ENCODE peak calls at places on chromosomes 2 and 18, in eight cellular contexts. One of them, this sample, is unnamed.

GRCh38 chr2:100509066-100509465 is 38.8 kb downstream of the NMS start:
- DNase-seq in PC-9: no peak
- DNase-seq in AML-193: no peak
- DNase-seq in T-helper 2 cell: no peak
- DNase-seq in NCI-H1930: no peak
- DNase-seq in stimulated activated CD4-positive, alpha-beta T cell treated with anti-CD3 and anti-CD28 coated beads, Interleukin-15, amount 100 ng/mL, for 24 hours: no peak
- DNase-seq in A172: no peak
- DNase-seq in kidney tubule cell: no peak
- DNase-seq in this sample: no peak

GRCh38 chr2:37472959-37473358 is 128.5 kb downstream of the QPCT start:
- DNase-seq in AML-193: no peak
- DNase-seq in PC-9: peak
- DNase-seq in kidney tubule cell: peak
- DNase-seq in stimulated activated CD4-positive, alpha-beta T cell treated with anti-CD3 and anti-CD28 coated beads, Interleukin-15, amount 100 ng/mL, for 24 hours: no peak
- DNase-seq in T-helper 2 cell: no peak
- DNase-seq in NCI-H1930: no peak
- DNase-seq in A172: peak
- DNase-seq in this sample: peak

GRCh38 chr2:133919285-133919684 is 334.6 kb upstream of the MGAT5 start:
- DNase-seq in PC-9: no peak
- DNase-seq in T-helper 2 cell: no peak
- DNase-seq in stimulated activated CD4-positive, alpha-beta T cell treated with anti-CD3 and anti-CD28 coated beads, Interleukin-15, amount 100 ng/mL, for 24 hours: no peak
- DNase-seq in kidney tubule cell: no peak
- DNase-seq in AML-193: no peak
- DNase-seq in A172: no peak
- DNase-seq in NCI-H1930: no peak
- DNase-seq in this sample: no peak

GRCh38 chr2:99066602-99067001 is 74.9 kb upstream of the C2orf15 start:
- DNase-seq in PC-9: peak
- DNase-seq in NCI-H1930: no peak
- DNase-seq in kidney tubule cell: peak
- DNase-seq in T-helper 2 cell: peak
- DNase-seq in A172: peak
- DNase-seq in AML-193: peak
- DNase-seq in stimulated activated CD4-positive, alpha-beta T cell treated with anti-CD3 and anti-CD28 coated beads, Interleukin-15, amount 100 ng/mL, for 24 hours: peak
- DNase-seq in this sample: peak

GRCh38 chr2:46495347-46496030 is 16.1 kb downstream of the TMEM247 start:
- DNase-seq in A172: no peak
- DNase-seq in NCI-H1930: no peak
- DNase-seq in kidney tubule cell: peak
- DNase-seq in stimulated activated CD4-positive, alpha-beta T cell treated with anti-CD3 and anti-CD28 coated beads, Interleukin-15, amount 100 ng/mL, for 24 hours: no peak
- DNase-seq in AML-193: no peak
- DNase-seq in T-helper 2 cell: no peak
- DNase-seq in PC-9: no peak
- DNase-seq in this sample: peak

GRCh38 chr2:114201781-114202180 is 240.7 kb upstream of the DPP10 start:
- DNase-seq in stimulated activated CD4-positive, alpha-beta T cell treated with anti-CD3 and anti-CD28 coated beads, Interleukin-15, amount 100 ng/mL, for 24 hours: no peak
- DNase-seq in T-helper 2 cell: no peak
- DNase-seq in A172: no peak
- DNase-seq in kidney tubule cell: no peak
- DNase-seq in PC-9: no peak
- DNase-seq in NCI-H1930: no peak
- DNase-seq in AML-193: no peak
- DNase-seq in this sample: no peak

GRCh38 chr2:142716463-142717242 is 160.8 kb upstream of the KYNU start:
- DNase-seq in kidney tubule cell: peak
- DNase-seq in T-helper 2 cell: no peak
- DNase-seq in PC-9: no peak
- DNase-seq in NCI-H1930: no peak
- DNase-seq in AML-193: no peak
- DNase-seq in A172: peak
- DNase-seq in stimulated activated CD4-positive, alpha-beta T cell treated with anti-CD3 and anti-CD28 coated beads, Interleukin-15, amount 100 ng/mL, for 24 hours: no peak
- DNase-seq in this sample: peak

GRCh38 chr18:77811510-77811909 is 561.9 kb downstream of the GALR1 start:
- DNase-seq in T-helper 2 cell: no peak
- DNase-seq in A172: no peak
- DNase-seq in NCI-H1930: no peak
- DNase-seq in stimulated activated CD4-positive, alpha-beta T cell treated with anti-CD3 and anti-CD28 coated beads, Interleukin-15, amount 100 ng/mL, for 24 hours: no peak
- DNase-seq in PC-9: no peak
- DNase-seq in kidney tubule cell: peak
- DNase-seq in AML-193: no peak
- DNase-seq in this sample: no peak

GRCh38 chr2:112644155-112644932 is 1.4 kb upstream of the SLC20A1 start:
- DNase-seq in NCI-H1930: no peak
- DNase-seq in stimulated activated CD4-positive, alpha-beta T cell treated with anti-CD3 and anti-CD28 coated beads, Interleukin-15, amount 100 ng/mL, for 24 hours: no peak
- DNase-seq in kidney tubule cell: peak
- DNase-seq in A172: peak
- DNase-seq in PC-9: peak
- DNase-seq in T-helper 2 cell: no peak
- DNase-seq in AML-193: no peak
- DNase-seq in this sample: no peak

GRCh38 chr2:222819722-222820333 is 41.0 kb upstream of the ACSL3 start:
- DNase-seq in stimulated activated CD4-positive, alpha-beta T cell treated with anti-CD3 and anti-CD28 coated beads, Interleukin-15, amount 100 ng/mL, for 24 hours: no peak
- DNase-seq in kidney tubule cell: peak
- DNase-seq in A172: no peak
- DNase-seq in T-helper 2 cell: peak
- DNase-seq in NCI-H1930: no peak
- DNase-seq in AML-193: no peak
- DNase-seq in PC-9: peak
- DNase-seq in this sample: peak

GRCh38 chr18:39198376-39198775 is 1632.8 kb upstream of the CELF4 start:
- DNase-seq in kidney tubule cell: peak
- DNase-seq in stimulated activated CD4-positive, alpha-beta T cell treated with anti-CD3 and anti-CD28 coated beads, Interleukin-15, amount 100 ng/mL, for 24 hours: no peak
- DNase-seq in A172: peak
- DNase-seq in NCI-H1930: no peak
- DNase-seq in T-helper 2 cell: no peak
- DNase-seq in AML-193: no peak
- DNase-seq in PC-9: no peak
- DNase-seq in this sample: peak

GRCh38 chr2:199627417-199627816 is 169.7 kb upstream of the SATB2 start:
- DNase-seq in kidney tubule cell: no peak
- DNase-seq in PC-9: no peak
- DNase-seq in A172: no peak
- DNase-seq in AML-193: no peak
- DNase-seq in NCI-H1930: no peak
- DNase-seq in stimulated activated CD4-positive, alpha-beta T cell treated with anti-CD3 and anti-CD28 coated beads, Interleukin-15, amount 100 ng/mL, for 24 hours: no peak
- DNase-seq in T-helper 2 cell: no peak
- DNase-seq in this sample: no peak

GRCh38 chr2:67234443-67234842 is 162.7 kb upstream of the ETAA1 start:
- DNase-seq in NCI-H1930: no peak
- DNase-seq in stimulated activated CD4-positive, alpha-beta T cell treated with anti-CD3 and anti-CD28 coated beads, Interleukin-15, amount 100 ng/mL, for 24 hours: no peak
- DNase-seq in A172: peak
- DNase-seq in PC-9: no peak
- DNase-seq in T-helper 2 cell: no peak
- DNase-seq in kidney tubule cell: peak
- DNase-seq in AML-193: no peak
- DNase-seq in this sample: peak

GRCh38 chr2:230885467-230886130 is 20.9 kb downstream of the ITM2C start:
- DNase-seq in PC-9: no peak
- DNase-seq in A172: peak
- DNase-seq in stimulated activated CD4-positive, alpha-beta T cell treated with anti-CD3 and anti-CD28 coated beads, Interleukin-15, amount 100 ng/mL, for 24 hours: no peak
- DNase-seq in AML-193: no peak
- DNase-seq in T-helper 2 cell: peak
- DNase-seq in kidney tubule cell: no peak
- DNase-seq in NCI-H1930: no peak
- DNase-seq in this sample: peak

GRCh38 chr2:47221956-47222355 is 66.8 kb upstream of the STPG4 start:
- DNase-seq in A172: no peak
- DNase-seq in kidney tubule cell: peak
- DNase-seq in T-helper 2 cell: no peak
- DNase-seq in stimulated activated CD4-positive, alpha-beta T cell treated with anti-CD3 and anti-CD28 coated beads, Interleukin-15, amount 100 ng/mL, for 24 hours: no peak
- DNase-seq in AML-193: no peak
- DNase-seq in NCI-H1930: no peak
- DNase-seq in PC-9: no peak
- DNase-seq in this sample: peak

GRCh38 chr2:220270506-220271070 is 643.2 kb downstream of the SLC4A3 start:
- DNase-seq in NCI-H1930: no peak
- DNase-seq in PC-9: no peak
- DNase-seq in T-helper 2 cell: no peak
- DNase-seq in stimulated activated CD4-positive, alpha-beta T cell treated with anti-CD3 and anti-CD28 coated beads, Interleukin-15, amount 100 ng/mL, for 24 hours: no peak
- DNase-seq in AML-193: no peak
- DNase-seq in kidney tubule cell: peak
- DNase-seq in A172: no peak
- DNase-seq in this sample: no peak

GRCh38 chr2:8543412-8544167 is 138.3 kb upstream of the ID2 start:
- DNase-seq in PC-9: no peak
- DNase-seq in AML-193: peak
- DNase-seq in T-helper 2 cell: peak
- DNase-seq in A172: peak
- DNase-seq in NCI-H1930: no peak
- DNase-seq in stimulated activated CD4-positive, alpha-beta T cell treated with anti-CD3 and anti-CD28 coated beads, Interleukin-15, amount 100 ng/mL, for 24 hours: peak
- DNase-seq in kidney tubule cell: peak
- DNase-seq in this sample: peak

GRCh38 chr2:68799138-68799537 is 64.5 kb downstream of the ARHGAP25 start:
- DNase-seq in kidney tubule cell: no peak
- DNase-seq in AML-193: no peak
- DNase-seq in A172: no peak
- DNase-seq in PC-9: no peak
- DNase-seq in NCI-H1930: no peak
- DNase-seq in T-helper 2 cell: no peak
- DNase-seq in stimulated activated CD4-positive, alpha-beta T cell treated with anti-CD3 and anti-CD28 coated beads, Interleukin-15, amount 100 ng/mL, for 24 hours: no peak
- DNase-seq in this sample: no peak

GRCh38 chr2:75506131-75506697 is 54.5 kb downstream of the EVA1A start:
- DNase-seq in NCI-H1930: no peak
- DNase-seq in PC-9: no peak
- DNase-seq in AML-193: no peak
- DNase-seq in stimulated activated CD4-positive, alpha-beta T cell treated with anti-CD3 and anti-CD28 coated beads, Interleukin-15, amount 100 ng/mL, for 24 hours: no peak
- DNase-seq in A172: no peak
- DNase-seq in kidney tubule cell: no peak
- DNase-seq in T-helper 2 cell: no peak
- DNase-seq in this sample: no peak

GRCh38 chr2:109218087-109218791 is 89.2 kb downstream of the SH3RF3 start:
- DNase-seq in PC-9: no peak
- DNase-seq in NCI-H1930: no peak
- DNase-seq in T-helper 2 cell: peak
- DNase-seq in A172: peak
- DNase-seq in AML-193: no peak
- DNase-seq in stimulated activated CD4-positive, alpha-beta T cell treated with anti-CD3 and anti-CD28 coated beads, Interleukin-15, amount 100 ng/mL, for 24 hours: no peak
- DNase-seq in kidney tubule cell: peak
- DNase-seq in this sample: peak

GRCh38 chr2:126717928-126718327 is 62.0 kb downstream of the GYPC start:
- DNase-seq in stimulated activated CD4-positive, alpha-beta T cell treated with anti-CD3 and anti-CD28 coated beads, Interleukin-15, amount 100 ng/mL, for 24 hours: no peak
- DNase-seq in AML-193: no peak
- DNase-seq in PC-9: no peak
- DNase-seq in NCI-H1930: no peak
- DNase-seq in T-helper 2 cell: no peak
- DNase-seq in A172: no peak
- DNase-seq in kidney tubule cell: no peak
- DNase-seq in this sample: no peak

GRCh38 chr2:144516981-144517824 is 2.7 kb downstream of the ZEB2 start:
- DNase-seq in AML-193: peak
- DNase-seq in A172: peak
- DNase-seq in kidney tubule cell: peak
- DNase-seq in NCI-H1930: no peak
- DNase-seq in stimulated activated CD4-positive, alpha-beta T cell treated with anti-CD3 and anti-CD28 coated beads, Interleukin-15, amount 100 ng/mL, for 24 hours: peak
- DNase-seq in PC-9: peak
- DNase-seq in T-helper 2 cell: peak
- DNase-seq in this sample: peak

GRCh38 chr2:44244135-44244871 is 31.0 kb upstream of the SLC3A1 start:
- DNase-seq in AML-193: peak
- DNase-seq in PC-9: peak
- DNase-seq in T-helper 2 cell: peak
- DNase-seq in A172: peak
- DNase-seq in stimulated activated CD4-positive, alpha-beta T cell treated with anti-CD3 and anti-CD28 coated beads, Interleukin-15, amount 100 ng/mL, for 24 hours: peak
- DNase-seq in kidney tubule cell: peak
- DNase-seq in NCI-H1930: peak
- DNase-seq in this sample: peak

GRCh38 chr2:72367530-72368225 is 220.0 kb upstream of the CYP26B1 start:
- DNase-seq in AML-193: peak
- DNase-seq in NCI-H1930: no peak
- DNase-seq in kidney tubule cell: peak
- DNase-seq in A172: peak
- DNase-seq in PC-9: peak
- DNase-seq in stimulated activated CD4-positive, alpha-beta T cell treated with anti-CD3 and anti-CD28 coated beads, Interleukin-15, amount 100 ng/mL, for 24 hours: no peak
- DNase-seq in T-helper 2 cell: no peak
- DNase-seq in this sample: peak

GRCh38 chr18:51195086-51195601 is 2.3 kb downstream of the MEX3C start:
- DNase-seq in stimulated activated CD4-positive, alpha-beta T cell treated with anti-CD3 and anti-CD28 coated beads, Interleukin-15, amount 100 ng/mL, for 24 hours: no peak
- DNase-seq in T-helper 2 cell: no peak
- DNase-seq in kidney tubule cell: no peak
- DNase-seq in AML-193: no peak
- DNase-seq in NCI-H1930: no peak
- DNase-seq in A172: no peak
- DNase-seq in PC-9: no peak
- DNase-seq in this sample: no peak

GRCh38 chr2:20702563-20702962 is 35.6 kb downstream of the GDF7 start:
- DNase-seq in AML-193: no peak
- DNase-seq in PC-9: no peak
- DNase-seq in A172: no peak
- DNase-seq in NCI-H1930: no peak
- DNase-seq in T-helper 2 cell: no peak
- DNase-seq in stimulated activated CD4-positive, alpha-beta T cell treated with anti-CD3 and anti-CD28 coated beads, Interleukin-15, amount 100 ng/mL, for 24 hours: no peak
- DNase-seq in kidney tubule cell: no peak
- DNase-seq in this sample: peak

GRCh38 chr2:62196278-62196901 is 475 bp downstream of the B3GNT2 start:
- DNase-seq in stimulated activated CD4-positive, alpha-beta T cell treated with anti-CD3 and anti-CD28 coated beads, Interleukin-15, amount 100 ng/mL, for 24 hours: peak
- DNase-seq in A172: peak
- DNase-seq in NCI-H1930: peak
- DNase-seq in kidney tubule cell: peak
- DNase-seq in T-helper 2 cell: peak
- DNase-seq in PC-9: peak
- DNase-seq in AML-193: peak
- DNase-seq in this sample: no peak

GRCh38 chr2:1675633-1676032 is 68.7 kb downstream of the PXDN start:
- DNase-seq in A172: peak
- DNase-seq in stimulated activated CD4-positive, alpha-beta T cell treated with anti-CD3 and anti-CD28 coated beads, Interleukin-15, amount 100 ng/mL, for 24 hours: no peak
- DNase-seq in NCI-H1930: no peak
- DNase-seq in PC-9: peak
- DNase-seq in kidney tubule cell: peak
- DNase-seq in AML-193: no peak
- DNase-seq in T-helper 2 cell: no peak
- DNase-seq in this sample: peak

GRCh38 chr18:25321869-25322268 is 30.1 kb downstream of the ZNF521 start:
- DNase-seq in PC-9: no peak
- DNase-seq in A172: no peak
- DNase-seq in T-helper 2 cell: no peak
- DNase-seq in NCI-H1930: no peak
- DNase-seq in kidney tubule cell: no peak
- DNase-seq in stimulated activated CD4-positive, alpha-beta T cell treated with anti-CD3 and anti-CD28 coated beads, Interleukin-15, amount 100 ng/mL, for 24 hours: no peak
- DNase-seq in AML-193: no peak
- DNase-seq in this sample: no peak

GRCh38 chr2:159684796-159685195 is 27.5 kb upstream of the MARCHF7 start:
- DNase-seq in A172: peak
- DNase-seq in kidney tubule cell: peak
- DNase-seq in AML-193: no peak
- DNase-seq in T-helper 2 cell: no peak
- DNase-seq in stimulated activated CD4-positive, alpha-beta T cell treated with anti-CD3 and anti-CD28 coated beads, Interleukin-15, amount 100 ng/mL, for 24 hours: no peak
- DNase-seq in PC-9: peak
- DNase-seq in NCI-H1930: no peak
- DNase-seq in this sample: peak

GRCh38 chr18:13470555-13471494 is 252.3 kb downstream of the LDLRAD4 start:
- DNase-seq in PC-9: no peak
- DNase-seq in NCI-H1930: no peak
- DNase-seq in AML-193: no peak
- DNase-seq in A172: no peak
- DNase-seq in T-helper 2 cell: no peak
- DNase-seq in kidney tubule cell: no peak
- DNase-seq in stimulated activated CD4-positive, alpha-beta T cell treated with anti-CD3 and anti-CD28 coated beads, Interleukin-15, amount 100 ng/mL, for 24 hours: no peak
- DNase-seq in this sample: no peak

GRCh38 chr18:55053976-55054375 is 94.7 kb upstream of the CCDC68 start:
- DNase-seq in stimulated activated CD4-positive, alpha-beta T cell treated with anti-CD3 and anti-CD28 coated beads, Interleukin-15, amount 100 ng/mL, for 24 hours: no peak
- DNase-seq in NCI-H1930: no peak
- DNase-seq in A172: no peak
- DNase-seq in T-helper 2 cell: no peak
- DNase-seq in AML-193: no peak
- DNase-seq in PC-9: no peak
- DNase-seq in kidney tubule cell: no peak
- DNase-seq in this sample: peak

GRCh38 chr2:195330513-195330956 is 326.5 kb upstream of the SLC39A10 start:
- DNase-seq in stimulated activated CD4-positive, alpha-beta T cell treated with anti-CD3 and anti-CD28 coated beads, Interleukin-15, amount 100 ng/mL, for 24 hours: no peak
- DNase-seq in NCI-H1930: no peak
- DNase-seq in AML-193: peak
- DNase-seq in PC-9: no peak
- DNase-seq in A172: no peak
- DNase-seq in kidney tubule cell: no peak
- DNase-seq in T-helper 2 cell: no peak
- DNase-seq in this sample: no peak

GRCh38 chr2:135245055-135245454 is 193.0 kb downstream of the RAB3GAP1 start:
- DNase-seq in A172: peak
- DNase-seq in kidney tubule cell: peak
- DNase-seq in NCI-H1930: no peak
- DNase-seq in T-helper 2 cell: peak
- DNase-seq in stimulated activated CD4-positive, alpha-beta T cell treated with anti-CD3 and anti-CD28 coated beads, Interleukin-15, amount 100 ng/mL, for 24 hours: peak
- DNase-seq in PC-9: peak
- DNase-seq in AML-193: no peak
- DNase-seq in this sample: peak